ENCODE peak calls at places on chromosomes 6 and 20, in ten cellular contexts. R is AG10803; K is heart right ventricle; C is tibial nerve; N is naive thymus-derived CD4-positive, alpha-beta T cell; P is GM12892; W is progenitor cell of endocrine pancreas; T is stimulated activated CD4-positive, alpha-beta T cell treated with anti-CD3 and anti-CD28 coated beads, Interleukin-15, amount 100 ng/mL, for 1 hour; F is HEK293T; H is HuH-7.5. Z is an unnamed sample.

GRCh38 chr6:108798672-108799355 is 49.4 kb upstream of the ARMC2 start:
- DNase-seq in R (no peak), K (peak; percentile 21), C (no peak), N (peak; percentile 56), P (no peak), W (no peak), T (peak; percentile 22), F (no peak), H (no peak), Z (peak; percentile 53)

GRCh38 chr20:50415516-50416268 is 94.5 kb upstream of the PTPN1 start:
- DNase-seq in R (peak; percentile 95), K (peak; percentile 99), C (peak; percentile 99), N (no peak), P (no peak), W (no peak), T (no peak), F (no peak), H (no peak), Z (no peak)

GRCh38 chr6:141105481-141105880 is 1027.2 kb upstream of the GJE1 start:
- DNase-seq in R (peak; percentile 67), K (no peak), C (no peak), N (no peak), P (no peak), W (no peak), T (no peak), F (peak; percentile 11), H (no peak), Z (no peak)

GRCh38 chr6:3315068-3315467 is 56.3 kb downstream of the PSMG4 start:
- DNase-seq in R (no peak), K (no peak), C (no peak), N (no peak), P (no peak), W (no peak), T (no peak), F (no peak), H (no peak), Z (no peak)

GRCh38 chr6:139342957-139343750 is 31.3 kb downstream of the CITED2 start:
- DNase-seq in R (no peak), K (no peak), C (no peak), N (no peak), P (no peak), W (no peak), T (no peak), F (no peak), H (no peak), Z (no peak)

GRCh38 chr6:134342211-134342610 is 24.3 kb upstream of the SGK1 start:
- DNase-seq in R (no peak), K (peak; percentile 85), C (no peak), N (no peak), P (no peak), W (no peak), T (no peak), F (no peak), H (no peak), Z (no peak)

GRCh38 chr6:75624335-75624734 is 22.7 kb downstream of the SENP6 start:
- DNase-seq in R (no peak), K (no peak), C (no peak), N (no peak), P (no peak), W (no peak), T (no peak), F (no peak), H (no peak), Z (no peak)

GRCh38 chr6:163392533-163392932 is 22.0 kb upstream of the QKI start:
- DNase-seq in R (peak; percentile 46), K (peak; percentile 57), C (peak; percentile 33), N (no peak), P (no peak), W (no peak), T (no peak), F (no peak), H (no peak), Z (no peak)

GRCh38 chr6:119678961-119679360 is 329.4 kb upstream of the MAN1A1 start:
- DNase-seq in R (no peak), K (no peak), C (no peak), N (no peak), P (no peak), W (no peak), T (no peak), F (no peak), H (no peak), Z (no peak)

GRCh38 chr6:32685603-32686002 is 19.1 kb upstream of the HLA-DQB1 start:
- DNase-seq in R (peak; percentile 6), K (no peak), C (no peak), N (no peak), P (no peak), W (no peak), T (peak; percentile 4), F (no peak), H (no peak), Z (peak; percentile 89)

GRCh38 chr20:59752704-59753460 is 148.5 kb downstream of the PHACTR3 start:
- DNase-seq in R (peak; percentile 40), K (peak; percentile 24), C (no peak), N (no peak), P (peak; percentile 45), W (no peak), T (no peak), F (no peak), H (no peak), Z (no peak)

GRCh38 chr20:32538526-32538918 is 46.6 kb downstream of the NOL4L start:
- DNase-seq in R (no peak), K (no peak), C (no peak), N (no peak), P (no peak), W (no peak), T (no peak), F (no peak), H (no peak), Z (peak; percentile 35)

GRCh38 chr20:44632103-44632752 is 19.3 kb downstream of the ADA start:
- DNase-seq in R (no peak), K (no peak), C (no peak), N (no peak), P (no peak), W (no peak), T (no peak), F (no peak), H (no peak), Z (no peak)

GRCh38 chr20:51917886-51918545 is 115.7 kb upstream of the SALL4 start:
- DNase-seq in R (no peak), K (no peak), C (no peak), N (no peak), P (no peak), W (no peak), T (no peak), F (no peak), H (no peak), Z (no peak)

GRCh38 chr6:74953708-74954107 is 252.1 kb downstream of the COL12A1 start:
- DNase-seq in R (no peak), K (no peak), C (no peak), N (no peak), P (no peak), W (no peak), T (no peak), F (no peak), H (no peak), Z (no peak)

GRCh38 chr6:7440476-7440875 is 50.9 kb downstream of the RIOK1 start:
- DNase-seq in R (peak; percentile 61), K (no peak), C (no peak), N (no peak), P (no peak), W (no peak), T (no peak), F (no peak), H (no peak), Z (no peak)

Z was measured in CD4-positive, alpha-beta memory T cell.